ENCODE peak calls at places on chromosomes 4 and X, in ten cellular contexts. Q, N, I, G, C, X, A, H, W and R are unnamed samples.
A peak's percentile ranks its signal among the peaks of the same experiment; 100 is the strongest.

GRCh38 chrX:14409341-14409740 is 120.0 kb upstream of the GLRA2 start:
- DNase-seq in C (no peak), X (no peak), W (no peak), N (no peak), I (no peak), G (no peak), H (no peak), Q (peak; percentile 34), A (no peak), R (no peak)

GRCh38 chrX:47174376-47174775 is 19.3 kb upstream of the UBA1 start:
- DNase-seq in G (peak; percentile 11), A (no peak), I (no peak), C (no peak), X (no peak), H (no peak), W (no peak), Q (no peak), N (no peak), R (no peak)

GRCh38 chrX:98481636-98482035 is 1597.9 kb downstream of the RPA4 start:
- DNase-seq in I (no peak), N (no peak), G (no peak), W (no peak), C (no peak), Q (no peak), X (no peak), H (no peak), A (no peak), R (no peak)

GRCh38 chr4:143701365-143701764 is 890 bp upstream of the FREM3 start:
- DNase-seq in W (no peak), H (no peak), I (no peak), X (no peak), C (no peak), G (no peak), A (no peak), N (no peak), Q (no peak), R (no peak)

GRCh38 chr4:52423967-52424366 is 235.1 kb downstream of the USP46 start:
- DNase-seq in G (no peak), A (no peak), I (no peak), X (no peak), Q (no peak), N (no peak), C (no peak), W (no peak), H (no peak), R (peak; percentile 54)

GRCh38 chr4:124542021-124542420 is 170.5 kb downstream of the ANKRD50 start:
- DNase-seq in X (no peak), A (no peak), C (no peak), Q (no peak), N (no peak), W (no peak), I (no peak), H (no peak), G (no peak), R (no peak)

GRCh38 chr4:6446538-6447451 is 25.6 kb downstream of the PPP2R2C start:
- DNase-seq in A (no peak), G (no peak), H (no peak), N (no peak), W (no peak), C (no peak), Q (no peak), X (no peak), I (no peak), R (no peak)

GRCh38 chr4:55791666-55792065 is 27.9 kb upstream of the EXOC1L start:
- DNase-seq in X (no peak), H (no peak), N (no peak), I (no peak), C (no peak), A (no peak), G (no peak), Q (peak; percentile 26), W (no peak), R (no peak)

GRCh38 chr4:168514249-168514852 is 17.5 kb downstream of the PALLD start:
- DNase-seq in I (no peak), C (peak; percentile 32), G (peak; percentile 22), Q (peak; percentile 53), A (no peak), H (peak; percentile 42), N (no peak), W (no peak), X (no peak), R (no peak)

GRCh38 chrX:133859860-133860259 is 125.5 kb downstream of the GPC3 start:
- DNase-seq in Q (peak; percentile 53), I (no peak), N (no peak), A (peak; percentile 5), H (no peak), G (no peak), X (no peak), C (peak; percentile 2), W (no peak), R (peak; percentile 19)

GRCh38 chr4:78002260-78002659 is 54.9 kb upstream of the FRAS1 start:
- DNase-seq in N (no peak), C (peak; percentile 9), I (no peak), G (no peak), H (no peak), W (no peak), A (no peak), Q (no peak), X (no peak), R (no peak)

GRCh38 chr4:54318904-54319303 is 89.8 kb downstream of the PDGFRA start:
- DNase-seq in G (peak; percentile 45), Q (peak; percentile 46), C (peak; percentile 68), A (peak; percentile 71), W (no peak), I (no peak), H (peak; percentile 40), N (no peak), X (no peak), R (no peak)

GRCh38 chr4:58075724-58076123 is 965.5 kb upstream of the IGFBP7 start:
- DNase-seq in Q (no peak), A (no peak), W (no peak), C (no peak), I (no peak), X (no peak), H (no peak), G (no peak), N (no peak), R (no peak)

GRCh38 chr4:38323141-38323634 is 340.8 kb upstream of the KLF3 start:
- DNase-seq in A (no peak), Q (no peak), W (no peak), G (no peak), X (no peak), C (no peak), H (no peak), N (no peak), I (no peak), R (no peak)

GRCh38 chr4:61740950-61741638 is 541.0 kb downstream of the ADGRL3 start:
- DNase-seq in H (peak; percentile 58), X (no peak), A (no peak), I (no peak), Q (peak; percentile 1), N (no peak), G (no peak), C (no peak), W (no peak), R (no peak)

GRCh38 chr4:79686976-79687375 is 278.9 kb upstream of the GK2 start:
- DNase-seq in G (no peak), C (no peak), I (no peak), X (no peak), W (no peak), H (no peak), N (no peak), A (no peak), Q (no peak), R (no peak)

GRCh38 chr4:94757192-94758140 is at the start of gene BMPR1B:
- DNase-seq in I (peak; percentile 22), H (no peak), Q (peak; percentile 71), W (no peak), A (peak; percentile 70), X (no peak), G (peak; percentile 82), N (no peak), C (peak; percentile 86), R (peak; percentile 3)

GRCh38 chrX:79371640-79372039 is 4.5 kb upstream of the ITM2A start:
- DNase-seq in H (no peak), W (no peak), N (no peak), X (no peak), G (no peak), Q (no peak), A (no peak), C (no peak), I (no peak), R (no peak)

GRCh38 chrX:54920610-54921426 is at the start of gene TRO:
- DNase-seq in W (no peak), G (peak; percentile 49), C (no peak), I (peak; percentile 70), H (peak; percentile 11), A (no peak), X (no peak), N (no peak), Q (peak; percentile 38), R (peak; percentile 12)

GRCh38 chr4:182938213-182938645 is 21.0 kb upstream of the DCTD start:
- DNase-seq in X (peak; percentile 49), N (no peak), H (peak; percentile 55), G (peak; percentile 84), C (peak; percentile 92), Q (peak; percentile 73), W (peak; percentile 62), I (peak; percentile 79), A (peak; percentile 82), R (peak; percentile 61)

GRCh38 chrX:8191022-8191421 is 20.0 kb upstream of the VCX2 start:
- DNase-seq in X (no peak), G (no peak), N (no peak), C (no peak), W (no peak), I (no peak), H (no peak), A (no peak), Q (peak; percentile 81), R (no peak)

GRCh38 chrX:132821974-132822633 is 136.3 kb downstream of the HS6ST2 start:
- DNase-seq in G (no peak), Q (no peak), N (no peak), W (no peak), X (no peak), A (no peak), C (no peak), I (no peak), H (no peak), R (no peak)

GRCh38 chrX:85243761-85244410 is at the start of the genes SATL1 and ZNF711:
- DNase-seq in W (peak; percentile 14), G (peak; percentile 87), C (peak; percentile 26), H (peak; percentile 37), A (peak; percentile 28), Q (peak; percentile 69), I (peak; percentile 79), X (peak; percentile 22), N (no peak), R (no peak)

GRCh38 chr4:117093581-117093980 is 8.2 kb upstream of the TRAM1L1 start:
- DNase-seq in C (no peak), W (no peak), X (no peak), N (no peak), Q (peak; percentile 18), H (no peak), G (no peak), I (no peak), A (no peak), R (no peak)

GRCh38 chr4:103032575-103032974 is 13.1 kb upstream of the SLC9B1 start:
- DNase-seq in C (no peak), I (no peak), Q (peak; percentile 51), W (no peak), N (no peak), H (no peak), X (no peak), A (no peak), G (peak; percentile 10), R (no peak)

GRCh38 chr4:54085284-54085683 is 14.7 kb upstream of the GSX2 start:
- DNase-seq in H (peak; percentile 93), X (no peak), W (no peak), I (no peak), G (no peak), C (peak; percentile 79), A (peak; percentile 76), N (no peak), Q (peak; percentile 19), R (peak; percentile 99)